ENCODE peak calls at places on chromosome 15, in ten cellular contexts. One of them, this sample, is unnamed.

GRCh38 chr15:92343869-92344643 is 49.6 kb upstream of the ST8SIA2 start:
- DNase-seq in left cardiac atrium: peak; percentile 50
- DNase-seq in Calu3: no peak
- DNase-seq in left ventricle myocardium superior: peak; percentile 83
- DNase-seq in T follicular helper cell: no peak
- DNase-seq in activated T-cell treated with anti-CD3 and anti-CD28 coated beads for 1 hour: no peak
- DNase-seq in cardiac fibroblast: no peak
- DNase-seq in HT-29: no peak
- DNase-seq in right atrium auricular region: no peak
- DNase-seq in NCI-H460: no peak
- DNase-seq in this sample: no peak

GRCh38 chr15:50840520-50840919 is 68.0 kb upstream of the AP4E1 start:
- DNase-seq in Calu3: no peak
- DNase-seq in left cardiac atrium: no peak
- DNase-seq in right atrium auricular region: no peak
- DNase-seq in T follicular helper cell: no peak
- DNase-seq in left ventricle myocardium superior: no peak
- DNase-seq in NCI-H460: no peak
- DNase-seq in HT-29: no peak
- DNase-seq in cardiac fibroblast: no peak
- DNase-seq in activated T-cell treated with anti-CD3 and anti-CD28 coated beads for 1 hour: no peak
- DNase-seq in this sample: no peak

GRCh38 chr15:73357999-73358665 is 10.6 kb downstream of the HCN4 start:
- DNase-seq in NCI-H460: no peak
- DNase-seq in left cardiac atrium: no peak
- DNase-seq in T follicular helper cell: no peak
- DNase-seq in left ventricle myocardium superior: no peak
- DNase-seq in right atrium auricular region: no peak
- DNase-seq in Calu3: peak; percentile 36
- DNase-seq in activated T-cell treated with anti-CD3 and anti-CD28 coated beads for 1 hour: no peak
- DNase-seq in cardiac fibroblast: no peak
- DNase-seq in HT-29: no peak
- DNase-seq in this sample: no peak

GRCh38 chr15:42104095-42104891 is 9.9 kb upstream of the PLA2G4D start:
- DNase-seq in T follicular helper cell: no peak
- DNase-seq in right atrium auricular region: no peak
- DNase-seq in HT-29: no peak
- DNase-seq in left cardiac atrium: no peak
- DNase-seq in activated T-cell treated with anti-CD3 and anti-CD28 coated beads for 1 hour: no peak
- DNase-seq in left ventricle myocardium superior: no peak
- DNase-seq in NCI-H460: no peak
- DNase-seq in Calu3: no peak
- DNase-seq in cardiac fibroblast: peak; percentile 47
- DNase-seq in this sample: no peak

GRCh38 chr15:63896336-63897115 is 62.8 kb upstream of the HERC1 start:
- DNase-seq in T follicular helper cell: no peak
- DNase-seq in left cardiac atrium: peak; percentile 41
- DNase-seq in HT-29: peak; percentile 13
- DNase-seq in left ventricle myocardium superior: no peak
- DNase-seq in Calu3: peak; percentile 48
- DNase-seq in activated T-cell treated with anti-CD3 and anti-CD28 coated beads for 1 hour: no peak
- DNase-seq in cardiac fibroblast: peak; percentile 77
- DNase-seq in NCI-H460: no peak
- DNase-seq in right atrium auricular region: no peak
- DNase-seq in this sample: no peak

GRCh38 chr15:26460165-26460564 is 312.7 kb downstream of the GABRB3 start:
- DNase-seq in activated T-cell treated with anti-CD3 and anti-CD28 coated beads for 1 hour: no peak
- DNase-seq in left ventricle myocardium superior: no peak
- DNase-seq in left cardiac atrium: no peak
- DNase-seq in NCI-H460: no peak
- DNase-seq in right atrium auricular region: no peak
- DNase-seq in T follicular helper cell: no peak
- DNase-seq in Calu3: no peak
- DNase-seq in cardiac fibroblast: no peak
- DNase-seq in HT-29: no peak
- DNase-seq in this sample: no peak

GRCh38 chr15:22979069-22979698 is 984 bp downstream of the CYFIP1 start:
- DNase-seq in cardiac fibroblast: peak; percentile 55
- DNase-seq in right atrium auricular region: peak; percentile 75
- DNase-seq in activated T-cell treated with anti-CD3 and anti-CD28 coated beads for 1 hour: no peak
- DNase-seq in T follicular helper cell: no peak
- DNase-seq in left cardiac atrium: peak; percentile 76
- DNase-seq in NCI-H460: peak; percentile 30
- DNase-seq in HT-29: peak; percentile 74
- DNase-seq in Calu3: peak; percentile 25
- DNase-seq in left ventricle myocardium superior: peak; percentile 78
- DNase-seq in this sample: no peak

GRCh38 chr15:79160211-79160610 is 69.6 kb upstream of the RASGRF1 start:
- DNase-seq in Calu3: no peak
- DNase-seq in HT-29: no peak
- DNase-seq in right atrium auricular region: no peak
- DNase-seq in T follicular helper cell: no peak
- DNase-seq in NCI-H460: no peak
- DNase-seq in left cardiac atrium: no peak
- DNase-seq in activated T-cell treated with anti-CD3 and anti-CD28 coated beads for 1 hour: no peak
- DNase-seq in cardiac fibroblast: no peak
- DNase-seq in left ventricle myocardium superior: no peak
- DNase-seq in this sample: no peak

GRCh38 chr15:62482715-62483429 is 317.8 kb upstream of the C2CD4B start:
- DNase-seq in HT-29: peak; percentile 46
- DNase-seq in Calu3: peak; percentile 30
- DNase-seq in NCI-H460: no peak
- DNase-seq in right atrium auricular region: no peak
- DNase-seq in activated T-cell treated with anti-CD3 and anti-CD28 coated beads for 1 hour: no peak
- DNase-seq in cardiac fibroblast: peak; percentile 40
- DNase-seq in left ventricle myocardium superior: no peak
- DNase-seq in left cardiac atrium: no peak
- DNase-seq in T follicular helper cell: no peak
- DNase-seq in this sample: no peak